ENCODE peak calls at places on chromosomes 11 and 22, in four cellular contexts. One of them, this sample, is unnamed.

GRCh38 chr11:94740083-94740974 is 27.8 kb upstream of the AMOTL1 start:
- DNase-seq in H1: no peak
- DNase-seq in HepG2: no peak
- DNase-seq in K562: no peak
- DNase-seq in this sample: no peak

GRCh38 chr11:64262271-64263002 is 11.1 kb downstream of the PLCB3 start:
- DNase-seq in K562: no peak
- DNase-seq in H1: no peak
- DNase-seq in HepG2: no peak
- DNase-seq in this sample: no peak

GRCh38 chr11:115580927-115581680 is 76.9 kb upstream of the CADM1 start:
- DNase-seq in H1: no peak
- DNase-seq in K562: no peak
- DNase-seq in HepG2: no peak
- DNase-seq in this sample: no peak

GRCh38 chr11:112541140-112541901 is 280.7 kb upstream of the PLET1 start:
- DNase-seq in H1: no peak
- DNase-seq in HepG2: no peak
- DNase-seq in K562: no peak
- DNase-seq in this sample: no peak

GRCh38 chr11:83088965-83089364 is 17.3 kb upstream of the RAB30 start:
- DNase-seq in H1: no peak
- DNase-seq in K562: peak
- DNase-seq in HepG2: peak
- DNase-seq in this sample: no peak

GRCh38 chr11:65650547-65651338 is 12.0 kb downstream of the RELA start:
- DNase-seq in H1: no peak
- DNase-seq in K562: no peak
- DNase-seq in HepG2: no peak
- DNase-seq in this sample: no peak

GRCh38 chr11:57330029-57330428 is 5.3 kb upstream of the TNKS1BP1 start:
- DNase-seq in K562: no peak
- DNase-seq in H1: no peak
- DNase-seq in HepG2: no peak
- DNase-seq in this sample: no peak

GRCh38 chr11:12529041-12529440 is 145.2 kb upstream of the TEAD1 start:
- DNase-seq in H1: no peak
- DNase-seq in K562: no peak
- DNase-seq in HepG2: no peak
- DNase-seq in this sample: no peak

GRCh38 chr11:130882138-130882551 is 34.1 kb downstream of the SNX19 start:
- DNase-seq in K562: no peak
- DNase-seq in HepG2: no peak
- DNase-seq in H1: no peak
- DNase-seq in this sample: no peak

GRCh38 chr11:63505857-63506528 is at the start of gene LGALS12:
- DNase-seq in H1: no peak
- DNase-seq in HepG2: no peak
- DNase-seq in K562: peak
- DNase-seq in this sample: no peak

GRCh38 chr22:30822216-30823014 is 127.7 kb downstream of the OSBP2 start:
- DNase-seq in HepG2: no peak
- DNase-seq in H1: no peak
- DNase-seq in K562: peak
- DNase-seq in this sample: no peak

GRCh38 chr22:20021196-20022181 is 579 bp downstream of the TANGO2 start:
- DNase-seq in H1: no peak
- DNase-seq in K562: peak
- DNase-seq in HepG2: peak
- DNase-seq in this sample: no peak

GRCh38 chr22:27726726-27727449 is 74.7 kb downstream of the MN1 start:
- DNase-seq in HepG2: peak
- DNase-seq in H1: no peak
- DNase-seq in K562: peak
- DNase-seq in this sample: no peak

GRCh38 chr11:45053736-45054446 is 92.5 kb upstream of the PRDM11 start:
- DNase-seq in K562: no peak
- DNase-seq in HepG2: no peak
- DNase-seq in H1: no peak
- DNase-seq in this sample: no peak

GRCh38 chr11:29293825-29294224 is 723.0 kb downstream of the KCNA4 start:
- DNase-seq in HepG2: peak
- DNase-seq in K562: no peak
- DNase-seq in H1: no peak
- DNase-seq in this sample: peak

GRCh38 chr11:2342557-2342956 is 34.6 kb upstream of the CD81 start:
- DNase-seq in H1: no peak
- DNase-seq in K562: no peak
- DNase-seq in HepG2: no peak
- DNase-seq in this sample: no peak

GRCh38 chr11:34086554-34087278 is 18.7 kb upstream of the NAT10 start:
- DNase-seq in K562: no peak
- DNase-seq in H1: no peak
- DNase-seq in HepG2: no peak
- DNase-seq in this sample: no peak

GRCh38 chr11:47858169-47858543 is 10.0 kb upstream of the NUP160 start:
- DNase-seq in H1: no peak
- DNase-seq in HepG2: no peak
- DNase-seq in K562: no peak
- DNase-seq in this sample: no peak

GRCh38 chr22:17897411-17897810 is 123.1 kb upstream of the BID start:
- DNase-seq in K562: no peak
- DNase-seq in HepG2: peak
- DNase-seq in H1: no peak
- DNase-seq in this sample: no peak

GRCh38 chr22:22520020-22520656 is at the start of gene ZNF280A:
- DNase-seq in HepG2: peak
- DNase-seq in H1: no peak
- DNase-seq in K562: peak
- DNase-seq in this sample: no peak

GRCh38 chr11:124757320-124757719 is 4.8 kb downstream of the ESAM start:
- DNase-seq in K562: no peak
- DNase-seq in HepG2: no peak
- DNase-seq in H1: no peak
- DNase-seq in this sample: no peak

GRCh38 chr11:12785901-12786300 is 111.7 kb downstream of the TEAD1 start:
- DNase-seq in HepG2: no peak
- DNase-seq in H1: no peak
- DNase-seq in K562: no peak
- DNase-seq in this sample: no peak

GRCh38 chr11:108562746-108563581 is 30.6 kb downstream of the EXPH5 start:
- DNase-seq in K562: no peak
- DNase-seq in H1: no peak
- DNase-seq in HepG2: no peak
- DNase-seq in this sample: no peak

GRCh38 chr11:69493931-69494821 is 12.7 kb downstream of the LINC01488 start:
- DNase-seq in HepG2: no peak
- DNase-seq in K562: no peak
- DNase-seq in H1: no peak
- DNase-seq in this sample: no peak

GRCh38 chr11:112318193-112318592 is 57.5 kb upstream of the PLET1 start:
- DNase-seq in HepG2: no peak
- DNase-seq in H1: no peak
- DNase-seq in K562: no peak
- DNase-seq in this sample: no peak

GRCh38 chr11:14642873-14643696 is 519 bp upstream of the PDE3B start:
- DNase-seq in K562: peak
- DNase-seq in HepG2: no peak
- DNase-seq in H1: no peak
- DNase-seq in this sample: no peak

GRCh38 chr11:14643697-14644395 is at the start of gene PDE3B:
- DNase-seq in H1: no peak
- DNase-seq in K562: peak
- DNase-seq in HepG2: peak
- DNase-seq in this sample: no peak

GRCh38 chr11:14645985-14646900 is 2.6 kb downstream of the PDE3B start:
- DNase-seq in HepG2: no peak
- DNase-seq in K562: no peak
- DNase-seq in H1: no peak
- DNase-seq in this sample: no peak

GRCh38 chr11:14645247-14645912 is 1.8 kb downstream of the PDE3B start:
- DNase-seq in K562: no peak
- DNase-seq in H1: no peak
- DNase-seq in HepG2: peak
- DNase-seq in this sample: no peak

DNA sequence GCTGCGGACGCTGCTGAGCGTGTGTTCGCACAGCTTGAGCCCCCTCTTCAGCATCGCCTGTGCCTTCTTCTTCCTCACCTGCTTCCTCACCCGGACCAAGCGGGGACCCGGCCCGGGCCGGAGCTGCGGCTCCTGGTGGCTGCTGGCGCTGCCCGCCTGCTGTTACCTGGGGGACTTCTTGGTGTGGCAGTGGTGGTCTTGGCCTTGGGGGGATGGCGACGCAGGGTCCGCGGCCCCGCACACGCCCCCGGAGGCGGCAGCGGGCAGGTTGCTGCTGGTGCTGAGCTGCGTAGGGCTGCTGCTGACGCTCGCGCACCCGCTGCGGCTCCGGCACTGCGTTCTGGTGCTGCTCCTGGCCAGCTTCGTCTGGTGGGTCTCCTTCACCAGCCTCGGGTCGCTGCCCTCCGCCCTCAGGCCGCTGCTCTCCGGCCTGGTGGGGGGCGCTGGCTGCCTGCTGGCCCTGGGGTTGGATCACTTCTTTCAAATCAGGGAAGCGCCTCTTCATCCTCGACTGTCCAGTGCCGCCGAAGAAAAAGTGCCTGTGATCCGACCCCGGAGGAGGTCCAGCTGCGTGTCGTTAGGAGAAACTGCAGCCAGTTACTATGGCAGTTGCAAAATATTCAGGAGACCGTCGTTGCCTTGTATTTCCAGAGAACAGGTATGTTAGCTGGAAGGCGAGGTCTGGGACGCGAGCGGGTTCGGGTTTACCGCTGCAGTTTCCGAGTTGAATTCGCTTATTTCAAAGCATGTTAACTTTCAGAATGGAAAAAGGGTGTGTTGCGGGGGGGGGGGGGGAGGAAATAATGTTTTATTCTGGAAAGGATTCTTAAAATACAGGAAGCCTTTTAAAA is 1.0 kb downstream of the PDE3B start:
- DNase-seq in K562: peak
- DNase-seq in H1: no peak
- DNase-seq in HepG2: peak
- DNase-seq in this sample: no peak
- TF ChIP-seq ATF2 in K562: no peak
- TF ChIP-seq ATF2 in H1: no peak
- TF ChIP-seq ATF2 in HepG2: peak
- TF ChIP-seq ATF2 in this sample: no peak

GRCh38 chr22:37212174-37212906 is at the start of gene SSTR3:
- DNase-seq in HepG2: no peak
- DNase-seq in H1: no peak
- DNase-seq in K562: peak
- DNase-seq in this sample: no peak
- TF ChIP-seq CBX5 in HepG2: no peak
- TF ChIP-seq CBX5 in H1: no peak
- TF ChIP-seq CBX5 in K562: no peak
- TF ChIP-seq CBX5 in this sample: no peak

DNA sequence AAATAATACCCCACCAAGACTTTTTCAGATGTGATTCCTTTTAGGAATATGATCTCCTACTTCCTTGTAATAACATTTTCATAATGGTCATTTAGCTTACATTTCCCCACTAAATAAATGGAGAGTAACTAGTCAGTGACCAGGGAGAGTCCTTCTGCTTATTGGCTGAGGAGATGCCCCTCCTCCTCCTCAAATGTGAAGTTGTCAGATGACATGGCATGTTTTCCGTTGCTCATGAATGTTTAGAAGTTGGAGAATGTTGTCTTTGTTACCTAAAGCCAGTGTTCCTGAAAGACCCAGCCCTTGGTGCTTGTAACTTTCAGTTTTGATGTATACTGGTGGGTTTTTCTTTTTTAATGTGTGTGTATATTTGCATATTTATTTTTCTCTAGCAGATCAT is 38.2 kb downstream of the CSRP3 start:
- DNase-seq in H1: no peak
- DNase-seq in HepG2: no peak
- DNase-seq in K562: peak
- DNase-seq in this sample: no peak
- TF ChIP-seq EZH2 in H1: no peak
- TF ChIP-seq EZH2 in HepG2: no peak
- TF ChIP-seq EZH2 in K562: no peak
- TF ChIP-seq EZH2 in this sample: no peak

GRCh38 chr11:9029477-9029876 is 25.7 kb upstream of the NRIP3 start:
- DNase-seq in HepG2: no peak
- DNase-seq in H1: no peak
- DNase-seq in K562: no peak
- DNase-seq in this sample: no peak
- TF ChIP-seq ATF2 in HepG2: no peak
- TF ChIP-seq ATF2 in H1: no peak
- TF ChIP-seq ATF2 in K562: no peak
- TF ChIP-seq ATF2 in this sample: no peak

DNA sequence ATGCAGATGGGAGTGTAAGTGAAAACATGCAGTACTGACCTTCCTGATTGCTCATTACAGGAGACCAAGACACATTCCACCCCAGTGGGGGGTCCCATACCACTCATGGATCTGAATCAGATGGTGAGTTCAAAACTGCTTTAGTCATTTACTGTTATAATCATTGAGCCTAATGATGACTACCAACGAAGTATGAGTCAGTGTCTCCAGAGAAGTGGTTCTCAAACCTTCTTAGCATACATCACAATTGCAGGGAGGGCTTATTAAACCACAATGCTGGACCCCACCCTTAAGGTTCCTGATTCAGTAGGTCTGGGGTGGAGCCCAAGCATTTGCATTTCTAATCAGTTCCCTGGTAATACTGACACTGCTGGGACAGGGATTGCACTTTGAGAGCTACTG is 75.8 kb downstream of the CD44 start:
- DNase-seq in K562: no peak
- DNase-seq in H1: peak
- DNase-seq in HepG2: no peak
- DNase-seq in this sample: no peak
- TF ChIP-seq CBX5 in K562: no peak
- TF ChIP-seq CBX5 in H1: no peak
- TF ChIP-seq CBX5 in HepG2: no peak
- TF ChIP-seq CBX5 in this sample: no peak

GRCh38 chr11:72584293-72584921 is 89.8 kb downstream of the PDE2A start:
- DNase-seq in HepG2: no peak
- DNase-seq in H1: no peak
- DNase-seq in K562: peak
- DNase-seq in this sample: no peak
- TF ChIP-seq EZH2 in HepG2: no peak
- TF ChIP-seq EZH2 in H1: no peak
- TF ChIP-seq EZH2 in K562: no peak
- TF ChIP-seq EZH2 in this sample: no peak